ENCODE peak calls at places on chromosome 15, in four cellular contexts. A, Q, J and F are unnamed samples.

GRCh38 chr15:90839187-90840071 is 29.0 kb upstream of the FURIN start:
- DNase-seq in A (no peak), Q (peak; percentile 12), J (peak; percentile 68), F (peak; percentile 36)

GRCh38 chr15:24955549-24955929 is 752 bp downstream of the SNRPN start:
- DNase-seq in A (no peak), Q (no peak), J (peak; percentile 64), F (no peak)

GRCh38 chr15:51382787-51383186 is 41.3 kb downstream of the GLDN start:
- DNase-seq in A (no peak), Q (peak; percentile 38), J (no peak), F (no peak)

GRCh38 chr15:92117301-92117731 is 263.8 kb downstream of the SLCO3A1 start:
- DNase-seq in A (no peak), Q (no peak), J (no peak), F (no peak)

GRCh38 chr15:31262143-31262530 is 64.5 kb upstream of the KLF13 start:
- DNase-seq in A (no peak), Q (no peak), J (peak; percentile 54), F (no peak)

GRCh38 chr15:52569244-52569585 is 385 bp upstream of the ARPP19 start:
- DNase-seq in A (no peak), Q (no peak), J (no peak), F (no peak)

GRCh38 chr15:96473556-96473955 is 143.1 kb downstream of the NR2F2 start:
- DNase-seq in A (no peak), Q (no peak), J (no peak), F (no peak)

GRCh38 chr15:64947211-64947610 is 35.5 kb downstream of the ANKDD1A start:
- DNase-seq in A (no peak), Q (no peak), J (peak; percentile 55), F (no peak)

GRCh38 chr15:74964794-74965193 is 8.2 kb upstream of the RPP25 start:
- DNase-seq in A (no peak), Q (no peak), J (no peak), F (no peak)

GRCh38 chr15:40957581-40958051 is 4.3 kb downstream of the CHAC1 start:
- DNase-seq in A (no peak), Q (no peak), J (no peak), F (no peak)

GRCh38 chr15:92821491-92822116 is 78.5 kb upstream of the CHD2 start:
- DNase-seq in A (no peak), Q (no peak), J (no peak), F (no peak)

GRCh38 chr15:27480642-27481041 is 509.7 kb downstream of the GABRG3 start:
- DNase-seq in A (no peak), Q (no peak), J (no peak), F (no peak)